ENCODE peak calls at places on chromosome 17, in five cellular contexts. P, X, S, M and U are unnamed samples.

GRCh38 chr17:42055003-42055402 is 4.6 kb upstream of the C17orf113 start:
- DNase-seq in M (no peak), P (no peak), X (no peak), S (no peak), U (no peak)

GRCh38 chr17:71115669-71115972 is 946.3 kb downstream of the KCNJ2 start:
- DNase-seq in M (no peak), X (no peak), S (no peak), P (no peak), U (no peak)

GRCh38 chr17:7404737-7405412 is 978 bp upstream of the TMEM256 start:
- DNase-seq in P (no peak), S (no peak), X (no peak), M (no peak), U (peak; percentile 81)

GRCh38 chr17:263773-264172 is 82.3 kb upstream of the DOC2B start:
- DNase-seq in P (no peak), X (peak; percentile 5), S (no peak), M (no peak), U (no peak)

GRCh38 chr17:41521574-41522261 is 3.0 kb upstream of the KRT15 start:
- DNase-seq in P (peak; percentile 74), M (no peak), S (peak; percentile 95), X (no peak), U (no peak)

GRCh38 chr17:15106540-15106939 is 158.6 kb downstream of the PMP22 start:
- DNase-seq in M (no peak), S (peak; percentile 36), P (no peak), X (no peak), U (no peak)

GRCh38 chr17:11624968-11625367 is 26.7 kb downstream of the DNAH9 start:
- DNase-seq in X (no peak), S (no peak), M (no peak), P (no peak), U (no peak)

GRCh38 chr17:76384987-76385891 is 830 bp downstream of the SPHK1 start:
- DNase-seq in S (no peak), M (peak; percentile 64), X (no peak), P (no peak), U (peak; percentile 63)

GRCh38 chr17:8162997-8163977 is 539 bp upstream of the VAMP2 start:
- DNase-seq in P (no peak), S (no peak), X (peak; percentile 58), M (no peak), U (no peak)

GRCh38 chr17:20302191-20302917 is 165.0 kb downstream of the LGALS9B start:
- DNase-seq in S (no peak), M (no peak), P (no peak), X (peak; percentile 61), U (no peak)

GRCh38 chr17:1803280-1803679 is 26.4 kb downstream of the SMYD4 start:
- DNase-seq in X (no peak), M (no peak), S (no peak), P (no peak), U (no peak)

GRCh38 chr17:44219636-44220210 is at the start of gene UBTF:
- DNase-seq in X (peak; percentile 82), M (peak; percentile 84), S (no peak), P (no peak), U (peak; percentile 72)

GRCh38 chr17:73369126-73369525 is 57.3 kb upstream of the CDC42EP4 start:
- DNase-seq in M (no peak), S (no peak), X (peak; percentile 47), P (no peak), U (no peak)

GRCh38 chr17:21688293-21688949 is 3.9 kb upstream of the KCNJ18 start:
- DNase-seq in P (no peak), S (no peak), X (no peak), M (no peak), U (no peak)

GRCh38 chr17:2089021-2089422 is 34.1 kb downstream of the HIC1 start:
- DNase-seq in X (no peak), S (no peak), M (no peak), P (no peak), U (no peak)

GRCh38 chr17:75933836-75934235 is 7.0 kb downstream of the FBF1 start:
- DNase-seq in X (no peak), S (no peak), M (no peak), P (no peak), U (no peak)

GRCh38 chr17:76538281-76538931 is 897 bp upstream of the CYGB start:
- DNase-seq in X (no peak), P (no peak), M (no peak), S (no peak), U (no peak)

GRCh38 chr17:40541060-40541872 is 24.0 kb downstream of the CCR7 start:
- DNase-seq in M (no peak), X (peak; percentile 25), S (no peak), P (no peak), U (no peak)

DNA sequence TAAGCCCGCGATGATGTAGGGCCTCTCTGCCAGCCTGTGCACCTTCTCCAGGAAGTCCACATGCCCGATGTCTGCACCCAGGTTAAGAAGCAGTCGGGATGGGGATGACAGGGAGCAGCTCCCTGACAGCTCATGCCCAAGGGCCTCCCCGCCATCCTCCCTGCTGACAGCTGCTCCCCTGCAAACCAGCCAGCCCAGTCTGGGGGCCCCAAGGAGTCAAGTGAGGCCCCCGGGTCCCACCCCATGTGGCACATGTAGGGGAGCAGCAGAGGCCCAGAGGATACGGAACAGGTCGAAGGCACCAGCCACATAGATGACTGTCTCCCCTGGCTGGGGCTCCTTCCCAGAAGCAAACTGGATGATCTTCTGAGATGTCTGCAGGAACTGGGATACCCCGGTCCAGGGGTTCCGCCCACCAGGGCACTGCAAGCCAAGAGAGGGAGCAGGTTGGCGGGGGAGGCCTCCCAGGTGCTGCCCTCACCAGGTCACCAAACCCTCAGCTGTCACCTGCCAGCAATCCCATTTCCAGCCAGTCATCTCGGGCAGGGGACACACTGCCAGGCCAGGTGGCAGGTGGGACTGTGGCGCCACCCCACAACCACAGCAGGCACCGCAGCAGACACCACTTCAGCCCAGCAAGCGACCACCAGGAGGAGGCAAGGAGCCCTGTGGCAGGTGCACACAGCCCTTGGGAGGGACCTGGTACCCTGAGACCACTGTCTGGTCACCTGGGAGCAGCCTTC is 4.6 kb downstream of the PCYT2 start:
- DNase-seq in X (no peak), M (no peak), P (no peak), S (no peak), U (no peak)
- TF ChIP-seq CTCF in X (no peak), M (no peak), P (no peak), S (peak; percentile 35), U (no peak)

GRCh38 chr17:16446338-16446983 is 31.1 kb downstream of the TRPV2 start:
- DNase-seq in P (no peak), X (no peak), S (no peak), M (no peak), U (no peak)
- TF ChIP-seq CTCF in P (no peak), X (no peak), S (no peak), M (no peak), U (no peak)

GRCh38 chr17:65455972-65456343 is 105.5 kb downstream of the AXIN2 start:
- DNase-seq in P (peak; percentile 2), S (no peak), M (no peak), X (peak; percentile 15), U (no peak)
- TF ChIP-seq CTCF in P (peak; percentile 44), S (peak; percentile 46), M (no peak), X (no peak), U (no peak)

DNA sequence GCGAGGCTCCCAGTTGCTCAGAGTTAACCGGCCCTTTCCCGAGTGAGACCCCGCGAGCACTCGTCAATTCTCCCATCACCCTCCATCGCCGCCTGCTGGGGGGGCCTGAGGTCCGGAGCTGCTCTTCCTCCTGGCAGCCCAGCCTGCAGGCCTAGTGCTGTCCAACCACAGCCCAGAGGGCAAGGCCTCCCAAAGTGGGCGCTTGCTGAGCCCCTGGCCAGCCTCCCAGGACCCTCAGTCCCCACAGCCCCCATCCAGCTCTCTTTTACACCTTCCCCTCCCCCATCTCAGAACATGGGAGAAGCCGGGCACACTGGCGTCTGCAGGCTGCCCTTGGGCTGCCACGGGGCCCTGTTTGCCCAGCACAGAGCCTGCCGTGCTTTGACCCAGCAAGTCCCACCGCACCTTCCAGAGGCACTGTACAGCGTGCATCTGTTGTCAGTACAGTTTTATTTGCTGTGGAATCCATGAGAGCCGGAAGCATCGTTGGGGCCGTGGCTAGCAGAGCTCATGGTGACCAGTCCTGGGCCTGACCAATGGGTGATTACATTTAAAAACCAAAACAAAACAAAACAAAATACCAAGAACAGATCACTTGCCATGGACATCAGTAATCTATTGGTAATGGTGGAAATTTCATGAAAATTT is 96.1 kb upstream of the CBX4 start:
- DNase-seq in X (no peak), M (no peak), P (no peak), S (no peak), U (no peak)
- TF ChIP-seq CTCF in X (no peak), M (no peak), P (no peak), S (no peak), U (no peak)

GRCh38 chr17:82788206-82789001 is 36.5 kb downstream of the TBCD start:
- DNase-seq in M (no peak), P (no peak), S (no peak), X (no peak), U (no peak)

GRCh38 chr17:82789051-82789592 is 37.3 kb downstream of the TBCD start:
- DNase-seq in P (no peak), M (no peak), X (no peak), S (no peak), U (no peak)

GRCh38 chr17:82791532-82791931 is 39.7 kb downstream of the TBCD start:
- DNase-seq in S (no peak), P (no peak), M (no peak), X (no peak), U (no peak)

GRCh38 chr17:82790391-82790790 is 38.5 kb downstream of the TBCD start:
- DNase-seq in X (no peak), M (no peak), P (no peak), S (no peak), U (no peak)

GRCh38 chr17:82789806-82790205 is 37.9 kb downstream of the TBCD start:
- DNase-seq in S (no peak), X (no peak), P (no peak), M (no peak), U (no peak)
- TF ChIP-seq CTCF in S (no peak), X (no peak), P (no peak), M (no peak), U (no peak)

DNA sequence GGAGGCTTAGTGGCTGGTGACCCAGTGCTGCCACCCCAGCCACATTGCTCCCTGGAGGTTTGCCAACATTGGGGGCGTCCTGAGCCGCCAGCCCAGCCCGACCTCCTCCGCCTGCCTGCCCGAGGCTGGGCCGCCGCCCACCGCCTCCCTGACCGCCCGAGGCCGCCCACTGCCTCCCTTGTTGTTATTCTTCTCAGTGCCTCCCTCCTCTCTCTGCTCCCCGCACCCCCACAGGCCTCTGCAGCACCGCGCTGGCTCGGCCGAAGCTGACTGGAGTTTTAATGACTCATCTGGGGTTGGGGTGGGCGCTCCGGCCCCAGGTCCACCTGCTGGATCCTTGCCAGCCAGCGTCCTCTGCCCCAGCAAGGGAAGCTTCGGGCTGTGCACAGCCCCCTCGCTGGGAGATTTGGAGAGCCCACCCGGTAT is 102.5 kb downstream of the RBFOX3 start:
- DNase-seq in X (no peak), P (no peak), S (no peak), M (no peak), U (no peak)
- TF ChIP-seq CTCF in X (no peak), P (no peak), S (no peak), M (no peak), U (no peak)